ENCODE peak calls at places on chromosome 3, in five cellular contexts. Y is upper lobe of right lung; N is CD4-positive, CD25-positive, alpha-beta regulatory T cell; U is osteoblast; X is HS-5. B is an unnamed sample.
A peak's percentile ranks its signal among the peaks of the same experiment; 100 is the strongest.

GRCh38 chr3:157531301-157531660 is 28.1 kb upstream of the VEPH1 start:
- DNase-seq in Y (no peak), N (no peak), U (no peak), X (no peak), B (no peak)

GRCh38 chr3:129428382-129429079 is at the start of gene EFCAB12:
- DNase-seq in Y (peak; percentile 98), N (peak; percentile 86), U (peak; percentile 96), X (peak; percentile 56), B (peak; percentile 79)

GRCh38 chr3:14791343-14791945 is 27.3 kb upstream of the FGD5 start:
- DNase-seq in Y (peak; percentile 76), N (no peak), U (peak; percentile 91), X (no peak), B (no peak)

GRCh38 chr3:36908647-36909180 is 36.1 kb downstream of the TRANK1 start:
- DNase-seq in Y (no peak), N (no peak), U (no peak), X (no peak), B (no peak)

GRCh38 chr3:172040078-172040975 is 949 bp downstream of the FNDC3B start:
- DNase-seq in Y (peak; percentile 95), N (peak; percentile 35), U (peak; percentile 97), X (no peak), B (no peak)

GRCh38 chr3:104673981-104674380 is 692.7 kb upstream of the ALCAM start:
- DNase-seq in Y (no peak), N (no peak), U (no peak), X (peak; percentile 43), B (no peak)

GRCh38 chr3:97177242-97177641 is 362.8 kb downstream of the EPHA6 start:
- DNase-seq in Y (no peak), N (no peak), U (no peak), X (no peak), B (no peak)

GRCh38 chr3:186099178-186099577 is 9.7 kb downstream of the ETV5 start:
- DNase-seq in Y (peak; percentile 69), N (no peak), U (peak; percentile 86), X (no peak), B (no peak)

GRCh38 chr3:128167646-128167972 is 14.3 kb downstream of the EEFSEC start:
- DNase-seq in Y (no peak), N (no peak), U (no peak), X (no peak), B (no peak)

GRCh38 chr3:110327870-110328269 is 743.7 kb upstream of the NECTIN3 start:
- DNase-seq in Y (no peak), N (no peak), U (no peak), X (no peak), B (no peak)

GRCh38 chr3:139338405-139338804 is 5.4 kb upstream of the MRPS22 start:
- DNase-seq in Y (no peak), N (no peak), U (no peak), X (no peak), B (no peak)

GRCh38 chr3:132038198-132038825 is 3.5 kb upstream of the CPNE4 start:
- DNase-seq in Y (no peak), N (no peak), U (peak; percentile 1), X (peak; percentile 10), B (peak; percentile 4)

GRCh38 chr3:12444582-12445468 is 39.5 kb upstream of the TSEN2 start:
- DNase-seq in Y (no peak), N (no peak), U (peak; percentile 45), X (no peak), B (no peak)

GRCh38 chr3:185527364-185527763 is 25.0 kb downstream of the LIPH start:
- DNase-seq in Y (no peak), N (no peak), U (peak; percentile 21), X (no peak), B (no peak)

GRCh38 chr3:119776304-119776703 is 5.6 kb upstream of the NR1I2 start:
- DNase-seq in Y (no peak), N (no peak), U (no peak), X (no peak), B (no peak)

GRCh38 chr3:4290272-4290893 is 12.8 kb upstream of the SETMAR start:
- DNase-seq in Y (no peak), N (no peak), U (no peak), X (peak; percentile 14), B (peak; percentile 12)

GRCh38 chr3:8509961-8510360 is 8.3 kb downstream of the LMCD1 start:
- DNase-seq in Y (no peak), N (no peak), U (peak; percentile 66), X (peak; percentile 88), B (no peak)

GRCh38 chr3:65741540-65741939 is 297.2 kb downstream of the MAGI1 start:
- DNase-seq in Y (no peak), N (no peak), U (no peak), X (no peak), B (no peak)

GRCh38 chr3:139302084-139302800 is 41.6 kb upstream of the MRPS22 start:
- DNase-seq in Y (no peak), N (no peak), U (peak; percentile 96), X (peak; percentile 95), B (no peak)

GRCh38 chr3:154955907-154956533 is 124.1 kb upstream of the MME start:
- DNase-seq in Y (no peak), N (no peak), U (no peak), X (no peak), B (peak; percentile 1)